ENCODE peak calls at places on chromosomes 16 and 17, in four cellular contexts. V, S, X and Y are unnamed samples.

GRCh38 chr17:62703776-62704380 is 76.4 kb downstream of the MRC2 start:
- DNase-seq in S (peak; percentile 72), V (peak; percentile 96), X (no peak), Y (peak; percentile 88)

GRCh38 chr17:339193-340061 is 13.2 kb downstream of the RPH3AL start:
- DNase-seq in X (no peak), S (no peak), V (peak; percentile 26), Y (no peak)

GRCh38 chr17:69809331-69809730 is 265.7 kb upstream of the KCNJ16 start:
- DNase-seq in S (no peak), V (no peak), X (no peak), Y (no peak)

GRCh38 chr17:60573139-60573975 is 26.6 kb upstream of the PPM1D start:
- DNase-seq in S (no peak), X (no peak), V (no peak), Y (no peak)

GRCh38 chr17:49201481-49201927 is 8.9 kb downstream of the GNGT2 start:
- DNase-seq in S (peak; percentile 2), V (no peak), X (no peak), Y (no peak)

GRCh38 chr16:84712138-84712671 is 12.4 kb downstream of the USP10 start:
- DNase-seq in X (no peak), V (no peak), S (no peak), Y (no peak)

GRCh38 chr16:57938936-57939871 is 31.7 kb downstream of the CNGB1 start:
- DNase-seq in S (no peak), X (no peak), V (no peak), Y (no peak)

GRCh38 chr17:4551796-4552525 is 3.2 kb downstream of the MYBBP1A start:
- DNase-seq in X (no peak), S (no peak), V (no peak), Y (no peak)

GRCh38 chr17:49667854-49668253 is 10.0 kb downstream of the SPOP start:
- DNase-seq in X (no peak), V (no peak), S (no peak), Y (no peak)

GRCh38 chr17:27879987-27880608 is 13.1 kb downstream of the LYRM9 start:
- DNase-seq in X (peak; percentile 23), S (peak; percentile 85), V (peak; percentile 88), Y (peak; percentile 84)
- TF ChIP-seq USF1 in X (no peak), S (no peak), V (no peak), Y (no peak)

DNA sequence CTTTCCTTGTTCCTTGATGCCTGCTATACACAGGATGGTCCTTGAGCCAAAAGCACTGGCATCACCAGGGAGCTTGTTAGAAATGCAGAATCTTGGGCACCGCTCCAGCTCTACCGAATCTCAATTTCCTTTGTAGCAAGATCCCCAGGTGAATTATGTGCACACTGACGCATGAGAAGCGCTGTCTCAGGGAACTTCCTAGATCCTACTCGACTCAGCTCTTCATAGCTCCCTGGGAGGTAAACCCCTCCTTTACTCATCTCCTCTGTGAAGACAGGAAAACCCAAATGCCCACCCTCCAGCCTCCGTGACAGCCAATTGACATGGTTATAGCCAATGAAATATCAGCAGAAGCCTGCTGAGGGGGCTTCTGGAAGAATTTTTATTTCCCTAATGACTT is 4.1 kb downstream of the USP31 start:
- DNase-seq in S (no peak), V (no peak), X (no peak), Y (no peak)
- TF ChIP-seq USF1 in S (no peak), V (no peak), X (no peak), Y (no peak)

GRCh38 chr16:86466695-86467406 is 43.5 kb upstream of the FOXF1 start:
- DNase-seq in S (no peak), X (no peak), V (no peak), Y (no peak)
- TF ChIP-seq USF1 in S (no peak), X (no peak), V (no peak), Y (no peak)

GRCh38 chr17:79978545-79978852 is 57.2 kb downstream of the TBC1D16 start:
- DNase-seq in S (no peak), X (no peak), V (no peak), Y (no peak)
- TF ChIP-seq USF1 in S (no peak), X (no peak), V (no peak), Y (no peak)